ENCODE peak calls at places on chromosomes 2 and 18, in five cellular contexts. P is NCI-H1436; C is cardiac muscle cell; S is stimulated activated naive CD8-positive, alpha-beta T cell treated with anti-CD3 and anti-CD28 coated beads, Interleukin-15, Interleukin-2, amounts not matched to agents 100 U/mL and 50 U/mL, for 24 hours; Q is spleen. I is an unnamed sample.

GRCh38 chr2:233798335-233799086 is 20.4 kb downstream of the MROH2A start:
- DNase-seq in P (no peak), C (no peak), S (no peak), Q (peak; percentile 51), I (peak; percentile 1)

GRCh38 chr18:48136051-48136543 is 205.6 kb upstream of the SMAD2 start:
- DNase-seq in P (no peak), C (peak; percentile 35), S (no peak), Q (peak; percentile 75), I (no peak)

GRCh38 chr2:227163998-227164744 is at the start of the genes COL4A3 and COL4A4:
- DNase-seq in P (no peak), C (peak; percentile 57), S (peak; percentile 17), Q (peak; percentile 86), I (peak; percentile 17)

GRCh38 chr18:46179306-46179705 is 75.1 kb downstream of the HAUS1 start:
- DNase-seq in P (no peak), C (no peak), S (no peak), Q (no peak), I (no peak)

GRCh38 chr2:178385595-178386148 is 65.3 kb downstream of the PRKRA start:
- DNase-seq in P (no peak), C (no peak), S (no peak), Q (no peak), I (no peak)

GRCh38 chr2:233462202-233462785 is 104.3 kb downstream of the USP40 start:
- DNase-seq in P (no peak), C (no peak), S (no peak), Q (peak; percentile 49), I (no peak)

GRCh38 chr2:134855709-134856108 is 17.3 kb downstream of the ACMSD start:
- DNase-seq in P (no peak), C (no peak), S (no peak), Q (no peak), I (no peak)

GRCh38 chr2:46407852-46408455 is 71.4 kb upstream of the TMEM247 start:
- DNase-seq in P (no peak), C (no peak), S (no peak), Q (no peak), I (no peak)

GRCh38 chr2:239331560-239331959 is 69.3 kb downstream of the HDAC4 start:
- DNase-seq in P (no peak), C (no peak), S (no peak), Q (no peak), I (no peak)

GRCh38 chr2:74536166-74536950 is 6.6 kb downstream of the HTRA2 start:
- DNase-seq in P (no peak), C (no peak), S (no peak), Q (peak; percentile 71), I (no peak)

GRCh38 chr2:112137516-112138142 is 556 bp upstream of the FBLN7 start:
- DNase-seq in P (no peak), C (no peak), S (no peak), Q (no peak), I (no peak)

GRCh38 chr2:95317665-95318425 is 20.7 kb downstream of the KCNIP3 start:
- DNase-seq in P (no peak), C (no peak), S (no peak), Q (no peak), I (no peak)

GRCh38 chr2:42009657-42010580 is 37.9 kb upstream of the PKDCC start:
- DNase-seq in P (no peak), C (no peak), S (peak; percentile 12), Q (no peak), I (peak; percentile 49)

GRCh38 chr2:45010706-45011036 is 1.4 kb upstream of the SIX2 start:
- DNase-seq in P (no peak), C (no peak), S (no peak), Q (no peak), I (no peak)

GRCh38 chr18:43622024-43622423 is 344.7 kb upstream of the SYT4 start:
- DNase-seq in P (no peak), C (peak; percentile 35), S (no peak), Q (no peak), I (no peak)

GRCh38 chr2:191166111-191166755 is 15.4 kb upstream of the STAT4 start:
- DNase-seq in P (no peak), C (peak; percentile 71), S (no peak), Q (no peak), I (no peak)

GRCh38 chr18:60753753-60754152 is 381.2 kb upstream of the MC4R start:
- DNase-seq in P (no peak), C (no peak), S (no peak), Q (no peak), I (no peak)

GRCh38 chr2:85585781-85586105 is 1.5 kb downstream of the VAMP5 start:
- DNase-seq in P (no peak), C (no peak), S (no peak), Q (no peak), I (no peak)

GRCh38 chr18:48815581-48816324 is 135.0 kb downstream of the SMAD7 start:
- DNase-seq in P (no peak), C (no peak), S (peak; percentile 22), Q (peak; percentile 21), I (peak; percentile 50)

GRCh38 chr2:9720352-9721093 is 89.7 kb upstream of the YWHAQ start:
- DNase-seq in P (peak; percentile 87), C (no peak), S (no peak), Q (no peak), I (no peak)

GRCh38 chr2:188678921-188679320 is 295.3 kb upstream of the COL3A1 start:
- DNase-seq in P (no peak), C (no peak), S (no peak), Q (no peak), I (no peak)

GRCh38 chr2:48482774-48483173 is 47.2 kb upstream of the STON1 start:
- DNase-seq in P (no peak), C (no peak), S (no peak), Q (no peak), I (no peak)

GRCh38 chr2:112591413-112591812 is 7.0 kb downstream of the CHCHD5 start:
- DNase-seq in P (no peak), C (no peak), S (no peak), Q (no peak), I (no peak)

GRCh38 chr18:41767960-41768359 is 187.1 kb upstream of the PIK3C3 start:
- DNase-seq in P (peak; percentile 34), C (peak; percentile 60), S (no peak), Q (no peak), I (no peak)

GRCh38 chr2:44124502-44124901 is 44.2 kb upstream of the PPM1B start:
- DNase-seq in P (no peak), C (no peak), S (no peak), Q (no peak), I (no peak)

GRCh38 chr2:188091235-188091634 is 200.4 kb upstream of the GULP1 start:
- DNase-seq in P (no peak), C (peak; percentile 2), S (no peak), Q (no peak), I (no peak)

GRCh38 chr2:3586220-3586619 is 8.7 kb upstream of the COLEC11 start:
- DNase-seq in P (no peak), C (no peak), S (no peak), Q (no peak), I (no peak)

GRCh38 chr18:8460748-8461147 is 148.5 kb upstream of the RAB12 start:
- DNase-seq in P (no peak), C (no peak), S (no peak), Q (no peak), I (no peak)

GRCh38 chr2:226756131-226756530 is 43.5 kb downstream of the IRS1 start:
- DNase-seq in P (no peak), C (no peak), S (no peak), Q (no peak), I (no peak)

GRCh38 chr2:152718909-152719645 is 657 bp downstream of the ARL6IP6 start:
- DNase-seq in P (peak; percentile 61), C (peak; percentile 63), S (peak; percentile 49), Q (no peak), I (no peak)